ENCODE peak calls at places on chromosome 11, in ten cellular contexts. H is sciatic nerve; S is nephron progenitor cell; U is activated CD4-positive, alpha-beta T cell treated with anti-CD3 and anti-CD28 coated beads, Interleukin-2, amount 10 ng/mL, durations not matched to agents 7 days and 5 days; D is OCI-M1; Q is HCT116; Y is activated naive CD8-positive, alpha-beta T cell treated with anti-CD3 and anti-CD28 coated beads, Interleukin-2, amount 50 U/mL, for 16 hours; M is lower leg skin; X is activated T-cell treated with anti-CD3 and anti-CD28 coated beads for 4 hours; C is lower lobe of right lung. F is an unnamed sample.

GRCh38 chr11:18395735-18396504 is 1.6 kb downstream of the LDHA start:
- DNase-seq in H (peak), S (peak), U (peak), D (peak), Q (peak), Y (peak), M (peak), X (peak), C (peak), F (peak)

GRCh38 chr11:35158371-35159081 is 19.6 kb downstream of the CD44 start:
- DNase-seq in H (no peak), S (no peak), U (no peak), D (no peak), Q (no peak), Y (no peak), M (peak), X (no peak), C (no peak), F (no peak)

GRCh38 chr11:123407996-123408597 is 22.0 kb upstream of the GRAMD1B start:
- DNase-seq in H (no peak), S (no peak), U (no peak), D (no peak), Q (no peak), Y (no peak), M (no peak), X (no peak), C (no peak), F (no peak)

GRCh38 chr11:108945341-108945740 is 280.5 kb downstream of the DDX10 start:
- DNase-seq in H (no peak), S (no peak), U (no peak), D (no peak), Q (no peak), Y (no peak), M (no peak), X (no peak), C (no peak), F (no peak)

GRCh38 chr11:104898685-104899013 is 389 bp upstream of the CASP12 start:
- DNase-seq in H (no peak), S (no peak), U (no peak), D (no peak), Q (no peak), Y (no peak), M (no peak), X (no peak), C (no peak), F (no peak)

GRCh38 chr11:120917536-120918239 is 106.2 kb upstream of the TBCEL start:
- DNase-seq in H (no peak), S (no peak), U (no peak), D (no peak), Q (no peak), Y (no peak), M (no peak), X (no peak), C (no peak), F (no peak)

GRCh38 chr11:102293873-102294601 is 23.2 kb upstream of the BIRC3 start:
- DNase-seq in H (no peak), S (no peak), U (peak), D (peak), Q (peak), Y (no peak), M (no peak), X (no peak), C (no peak), F (no peak)

GRCh38 chr11:70481625-70482528 is 83.5 kb downstream of the CTTN start:
- DNase-seq in H (no peak), S (no peak), U (no peak), D (no peak), Q (peak), Y (no peak), M (no peak), X (no peak), C (peak), F (peak)

GRCh38 chr11:93000511-93001476 is 31.3 kb downstream of the MTNR1B start:
- DNase-seq in H (no peak), S (no peak), U (no peak), D (peak), Q (peak), Y (no peak), M (no peak), X (no peak), C (no peak), F (no peak)

GRCh38 chr11:43376594-43376993 is 17.9 kb downstream of the TTC17 start:
- DNase-seq in H (no peak), S (no peak), U (no peak), D (no peak), Q (no peak), Y (no peak), M (no peak), X (no peak), C (no peak), F (no peak)

GRCh38 chr11:34633990-34634725 is 13.3 kb downstream of the EHF start:
- DNase-seq in H (no peak), S (no peak), U (peak), D (peak), Q (no peak), Y (no peak), M (no peak), X (no peak), C (no peak), F (no peak)

GRCh38 chr11:111833524-111833923 is 37.9 kb downstream of the ALG9 start:
- DNase-seq in H (no peak), S (no peak), U (no peak), D (peak), Q (no peak), Y (no peak), M (no peak), X (no peak), C (no peak), F (no peak)

GRCh38 chr11:44243633-44244343 is 66.2 kb downstream of the ALX4 start:
- DNase-seq in H (no peak), S (peak), U (no peak), D (no peak), Q (no peak), Y (no peak), M (no peak), X (no peak), C (no peak), F (no peak)

GRCh38 chr11:61083601-61084147 is 18.6 kb upstream of the CD5 start:
- DNase-seq in H (no peak), S (no peak), U (peak), D (no peak), Q (no peak), Y (no peak), M (no peak), X (no peak), C (no peak), F (no peak)

GRCh38 chr11:64260147-64260708 is 8.9 kb downstream of the PLCB3 start:
- DNase-seq in H (no peak), S (no peak), U (no peak), D (no peak), Q (no peak), Y (no peak), M (no peak), X (no peak), C (no peak), F (no peak)

GRCh38 chr11:75301602-75302345 is 49.7 kb downstream of the ARRB1 start:
- DNase-seq in H (no peak), S (no peak), U (no peak), D (no peak), Q (no peak), Y (no peak), M (no peak), X (no peak), C (no peak), F (no peak)

GRCh38 chr11:76148941-76149613 is 57.2 kb downstream of the WNT11 start:
- DNase-seq in H (no peak), S (no peak), U (no peak), D (no peak), Q (no peak), Y (no peak), M (peak), X (no peak), C (no peak), F (no peak)

GRCh38 chr11:78351193-78351592 is 66.4 kb downstream of the GAB2 start:
- DNase-seq in H (no peak), S (no peak), U (no peak), D (peak), Q (no peak), Y (no peak), M (no peak), X (no peak), C (no peak), F (no peak)

GRCh38 chr11:74777877-74778276 is 29.2 kb downstream of the RNF169 start:
- DNase-seq in H (no peak), S (no peak), U (no peak), D (no peak), Q (no peak), Y (no peak), M (no peak), X (no peak), C (no peak), F (no peak)

GRCh38 chr11:83583953-83584352 is 297.8 kb upstream of the CCDC90B start:
- DNase-seq in H (no peak), S (no peak), U (no peak), D (no peak), Q (no peak), Y (no peak), M (no peak), X (no peak), C (no peak), F (no peak)

GRCh38 chr11:79119491-79120284 is 321.1 kb downstream of the TENM4 start:
- DNase-seq in H (no peak), S (no peak), U (no peak), D (no peak), Q (no peak), Y (no peak), M (peak), X (no peak), C (no peak), F (no peak)

GRCh38 chr11:34671946-34672345 is 51.1 kb downstream of the EHF start:
- DNase-seq in H (no peak), S (no peak), U (no peak), D (no peak), Q (no peak), Y (no peak), M (no peak), X (no peak), C (no peak), F (no peak)

F was measured in mucosa of gallbladder.